ENCODE peak calls at places on chromosomes 2 and 18, in nine cellular contexts. M is GM10248, H is suprapubic skin, I is tibial nerve, K is colonic mucosa, X is WTC11, L is progenitor cell of endocrine pancreas, D is AG04450, O is H9. W is an unnamed sample.
A peak's percentile ranks its signal among the peaks of the same experiment; 100 is the strongest.

GRCh38 chr2:167177196-167177595 is 288.9 kb downstream of the XIRP2 start:
- DNase-seq in O (no peak), L (no peak), D (no peak), M (no peak), K (no peak), X (no peak), H (no peak), I (no peak), W (no peak)

GRCh38 chr18:75548353-75548752 is 120.8 kb upstream of the SMIM21 start:
- DNase-seq in M (no peak), H (no peak), L (no peak), K (no peak), D (no peak), O (peak; percentile 71), I (no peak), X (peak; percentile 41), W (no peak)

GRCh38 chr2:194319222-194319992 is 1337.6 kb upstream of the SLC39A10 start:
- DNase-seq in O (peak; percentile 32), L (no peak), I (no peak), X (peak; percentile 12), H (no peak), K (no peak), M (no peak), D (no peak), W (no peak)

GRCh38 chr2:204127238-204127637 is 190.7 kb downstream of the ICOS start:
- DNase-seq in H (no peak), X (no peak), D (no peak), M (no peak), O (no peak), K (no peak), I (no peak), L (no peak), W (no peak)

GRCh38 chr18:9092665-9093064 is 9.8 kb upstream of the NDUFV2 start:
- DNase-seq in I (no peak), L (no peak), K (peak; percentile 32), M (no peak), O (no peak), H (no peak), X (no peak), D (no peak), W (no peak)

GRCh38 chr18:33372442-33372841 is 68.1 kb downstream of the CCDC178 start:
- DNase-seq in X (no peak), L (no peak), O (no peak), M (no peak), H (no peak), I (no peak), D (no peak), K (no peak), W (no peak)

GRCh38 chr18:12056034-12056883 is 37.4 kb upstream of the ANKRD62 start:
- DNase-seq in L (no peak), D (no peak), O (no peak), M (no peak), I (no peak), H (no peak), X (no peak), K (no peak), W (no peak)

GRCh38 chr2:154700142-154700541 is 1.6 kb downstream of the KCNJ3 start:
- DNase-seq in K (no peak), M (no peak), L (no peak), I (no peak), D (no peak), H (no peak), X (no peak), O (no peak), W (no peak)

GRCh38 chr18:48656582-48656981 is 117.8 kb downstream of the CTIF start:
- DNase-seq in O (no peak), K (no peak), D (no peak), X (no peak), H (no peak), L (no peak), M (no peak), I (no peak), W (no peak)

GRCh38 chr18:69616114-69616513 is 215.4 kb downstream of the DOK6 start:
- DNase-seq in D (no peak), M (no peak), I (no peak), K (no peak), O (no peak), X (no peak), L (no peak), H (no peak), W (no peak)

GRCh38 chr2:97730245-97730644 is 16.9 kb downstream of the ZAP70 start:
- DNase-seq in O (no peak), M (no peak), H (no peak), X (no peak), D (no peak), L (no peak), K (no peak), I (no peak), W (no peak)

GRCh38 chr2:239102266-239102665 is 254.4 kb downstream of the TWIST2 start:
- DNase-seq in L (no peak), M (no peak), I (no peak), H (no peak), O (no peak), X (no peak), K (no peak), D (no peak), W (no peak)

GRCh38 chr18:23071285-23071684 is 64.0 kb upstream of the CABLES1 start:
- DNase-seq in L (no peak), D (no peak), H (no peak), O (no peak), K (peak; percentile 44), M (peak; percentile 74), X (no peak), I (peak; percentile 21), W (no peak)

GRCh38 chr2:148132400-148132799 is 111.5 kb downstream of the MBD5 start:
- DNase-seq in X (no peak), I (no peak), M (no peak), D (no peak), H (no peak), O (no peak), K (no peak), L (no peak), W (no peak)
- TF ChIP-seq CTCF in X (no peak), I (no peak), M (no peak), D (no peak), H (no peak), O (no peak), K (no peak), L (no peak), W (no peak)

GRCh38 chr2:188065386-188065785 is 226.3 kb upstream of the GULP1 start:
- DNase-seq in H (no peak), O (peak; percentile 31), I (no peak), L (no peak), M (no peak), D (no peak), K (no peak), X (no peak), W (no peak)
- TF ChIP-seq CTCF in H (no peak), O (peak; percentile 34), I (no peak), L (no peak), M (no peak), D (no peak), K (no peak), X (no peak), W (no peak)

GRCh38 chr2:187442378-187442777 is 5.7 kb downstream of the CALCRL start:
- DNase-seq in I (no peak), L (no peak), H (no peak), X (no peak), D (no peak), K (no peak), O (no peak), M (no peak), W (no peak)

GRCh38 chr2:187438459-187438858 is 9.6 kb downstream of the CALCRL start:
- DNase-seq in X (no peak), D (no peak), K (no peak), M (no peak), L (no peak), O (no peak), H (no peak), I (no peak), W (no peak)

GRCh38 chr2:187440101-187440500 is 8.0 kb downstream of the CALCRL start:
- DNase-seq in K (no peak), I (no peak), M (no peak), D (no peak), L (no peak), O (no peak), H (no peak), X (no peak), W (no peak)

GRCh38 chr2:187442778-187443177 is 5.3 kb downstream of the CALCRL start:
- DNase-seq in D (no peak), H (no peak), K (no peak), L (no peak), O (no peak), X (no peak), I (no peak), M (no peak), W (no peak)
- TF ChIP-seq CTCF in D (no peak), H (no peak), K (no peak), L (no peak), O (no peak), X (no peak), I (no peak), M (no peak), W (no peak)

GRCh38 chr2:27721335-27721734 is 50.2 kb upstream of the MRPL33 start:
- DNase-seq in H (no peak), D (no peak), K (no peak), I (no peak), M (no peak), O (no peak), L (no peak), X (no peak), W (no peak)

GRCh38 chr2:27724905-27725693 is 46.4 kb upstream of the MRPL33 start:
- DNase-seq in M (no peak), I (no peak), L (no peak), K (no peak), O (no peak), H (no peak), X (no peak), D (peak; percentile 21), W (no peak)

GRCh38 chr2:27724191-27724590 is 47.3 kb upstream of the MRPL33 start:
- DNase-seq in L (no peak), H (no peak), I (no peak), K (no peak), D (no peak), O (no peak), X (no peak), M (no peak), W (no peak)

GRCh38 chr2:27721884-27722485 is 49.5 kb upstream of the MRPL33 start:
- DNase-seq in X (no peak), I (no peak), D (no peak), H (no peak), K (no peak), L (no peak), M (no peak), O (no peak), W (no peak)

DNA sequence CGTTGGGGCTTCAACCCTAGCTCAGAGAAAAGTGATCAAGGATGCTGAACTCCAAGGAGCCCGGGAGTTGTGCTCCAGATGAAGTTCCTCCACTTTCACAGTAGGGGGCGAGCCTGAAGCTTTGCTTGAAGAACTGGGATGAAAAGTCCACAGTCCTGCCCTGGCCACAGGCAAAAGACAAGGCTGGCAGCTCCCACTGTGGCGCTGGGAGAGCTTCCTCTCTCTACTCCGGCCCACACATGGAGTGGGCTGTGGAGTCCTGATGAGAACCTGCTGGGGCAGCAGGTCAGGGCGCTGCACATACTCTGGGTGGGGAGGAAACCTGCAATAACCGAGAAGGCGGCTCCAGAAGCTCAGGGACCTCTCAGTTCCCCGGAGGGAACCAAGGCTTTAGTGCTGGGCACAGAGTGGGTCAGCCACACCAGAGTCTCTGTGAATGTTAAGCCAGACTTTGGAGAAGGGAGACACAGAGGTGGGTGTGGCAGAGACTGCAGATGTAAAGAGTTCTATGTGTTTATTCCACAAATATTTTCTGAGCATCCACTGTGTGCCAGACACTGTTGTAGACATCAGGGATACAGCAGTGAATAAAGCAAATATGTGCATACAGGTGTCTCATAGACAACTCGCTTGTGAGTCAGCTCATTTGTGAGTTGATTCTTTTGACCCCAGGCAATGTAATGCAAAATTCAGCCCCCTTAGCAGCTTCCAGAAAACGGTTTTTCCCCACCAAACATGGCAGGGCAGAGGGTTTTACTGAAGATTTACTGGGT is 48.0 kb upstream of the MRPL33 start:
- DNase-seq in I (peak; percentile 62), D (peak; percentile 46), M (peak; percentile 56), H (no peak), O (peak; percentile 76), L (peak; percentile 56), K (peak; percentile 78), X (peak; percentile 72), W (peak; percentile 62)
- TF ChIP-seq CTCF in I (peak; percentile 74), D (peak; percentile 93), M (peak; percentile 53), H (peak; percentile 87), O (peak; percentile 78), L (peak; percentile 83), K (peak; percentile 88), X (peak; percentile 66), W (peak; percentile 81)

W was measured in glutamatergic neuron.